ENCODE peak calls at places on chromosomes 3 and 15, in nine cellular contexts. B, J, M, F, W, G, C, E and N are unnamed samples.

GRCh38 chr3:31880020-31880419 is 101.0 kb downstream of the OSBPL10 start:
- ATAC-seq in M (no peak), G (no peak), W (no peak), J (no peak), E (no peak), B (no peak), F (no peak), C (no peak), N (peak)

GRCh38 chr15:73923156-73923487 is 3.1 kb upstream of the LOXL1 start:
- ATAC-seq in B (no peak), E (no peak), W (no peak), C (no peak), G (no peak), J (no peak), F (no peak), M (no peak), N (no peak)

GRCh38 chr15:60844431-60845174 is 365.7 kb upstream of the ICE2 start:
- ATAC-seq in B (peak), C (no peak), W (peak), G (peak), F (peak), M (peak), J (no peak), E (no peak), N (no peak)

GRCh38 chr3:130621824-130622223 is 104.8 kb downstream of the COL6A6 start:
- ATAC-seq in E (peak), C (no peak), J (no peak), M (no peak), F (no peak), B (no peak), W (no peak), G (no peak), N (no peak)

GRCh38 chr3:152858170-152858800 is 23.4 kb downstream of the P2RY1 start:
- ATAC-seq in B (no peak), J (no peak), W (no peak), M (peak), G (no peak), C (no peak), F (no peak), E (peak), N (no peak)

GRCh38 chr3:171833775-171834460 is 9.2 kb upstream of the TMEM212 start:
- ATAC-seq in W (no peak), F (no peak), C (peak), M (peak), G (no peak), E (peak), B (no peak), J (no peak), N (peak)

GRCh38 chr3:133459400-133459799 is 59.5 kb downstream of the BFSP2 start:
- ATAC-seq in E (peak), M (peak), B (no peak), F (no peak), J (no peak), W (peak), C (peak), G (no peak), N (peak)

GRCh38 chr3:37862712-37863551 is 1.3 kb downstream of the CTDSPL start:
- ATAC-seq in B (no peak), G (no peak), C (no peak), W (no peak), E (peak), F (no peak), J (no peak), M (peak), N (no peak)

GRCh38 chr3:124985358-124985757 is 50.8 kb upstream of the MUC13 start:
- ATAC-seq in W (peak), C (peak), B (no peak), E (peak), M (peak), J (no peak), F (no peak), G (no peak), N (no peak)

GRCh38 chr15:62591842-62592838 is 427.1 kb upstream of the C2CD4B start:
- ATAC-seq in W (no peak), C (no peak), B (no peak), F (no peak), G (no peak), E (peak), J (no peak), M (peak), N (no peak)

GRCh38 chr15:85597155-85597815 is 197.4 kb downstream of the KLHL25 start:
- ATAC-seq in M (peak), C (no peak), J (no peak), W (no peak), G (peak), B (peak), E (no peak), F (peak), N (peak)

GRCh38 chr3:43347774-43348173 is 61.4 kb downstream of the SNRK start:
- ATAC-seq in J (no peak), E (no peak), F (no peak), M (no peak), C (no peak), G (no peak), B (no peak), W (no peak), N (peak)

GRCh38 chr15:51629612-51630011 is 7.0 kb upstream of the DMXL2 start:
- ATAC-seq in W (no peak), E (peak), G (no peak), F (no peak), C (no peak), J (no peak), M (peak), B (no peak), N (no peak)

GRCh38 chr3:69201658-69202057 is 79.3 kb upstream of the LMOD3 start:
- ATAC-seq in B (no peak), W (no peak), G (no peak), M (peak), E (no peak), C (no peak), F (no peak), J (no peak), N (no peak)

GRCh38 chr3:106423321-106424225 is 554.8 kb upstream of the CBLB start:
- ATAC-seq in C (no peak), W (no peak), F (no peak), B (no peak), G (no peak), J (no peak), M (no peak), E (no peak), N (peak)

GRCh38 chr3:112814256-112814655 is 32.4 kb downstream of the CD200R1L start:
- ATAC-seq in E (peak), M (peak), G (no peak), B (no peak), F (no peak), J (peak), W (peak), C (peak), N (peak)

GRCh38 chr15:63554337-63554927 is 42.8 kb upstream of the FBXL22 start:
- ATAC-seq in E (no peak), M (no peak), B (no peak), F (no peak), G (no peak), W (no peak), C (no peak), J (no peak), N (no peak)

GRCh38 chr3:43286115-43286885 is at the start of gene SNRK:
- ATAC-seq in M (peak), E (peak), B (peak), J (peak), C (peak), F (peak), W (peak), G (peak), N (peak)

GRCh38 chr15:42157981-42158765 is 1.7 kb upstream of the PLA2G4F start:
- ATAC-seq in E (no peak), J (no peak), F (no peak), W (no peak), C (no peak), G (no peak), M (no peak), B (no peak), N (no peak)

GRCh38 chr15:80260566-80260965 is 8.6 kb upstream of the CTXND1 start:
- ATAC-seq in E (no peak), G (no peak), M (peak), W (no peak), C (no peak), B (no peak), J (no peak), F (no peak), N (no peak)

GRCh38 chr3:58623961-58624360 is 42.6 kb downstream of the FAM3D start:
- ATAC-seq in M (no peak), F (no peak), W (no peak), G (no peak), C (no peak), J (no peak), E (no peak), B (no peak), N (no peak)